ENCODE peak calls at places on chromosomes 11 and 22, in ten cellular contexts. O is sigmoid colon, K is endothelial cell of umbilical vein, L is spleen, V is HepG2, P is stomach, Z is transverse colon, R is HCT116, W is K562, M is suprapubic skin. N is an unnamed sample.

GRCh38 chr11:25776238-25776637 is 555.7 kb upstream of the ANO3 start:
- DNase-seq in O (no peak), K (no peak), L (no peak), V (no peak), P (no peak), Z (no peak), R (no peak), W (no peak), M (no peak), N (no peak)

GRCh38 chr22:43136255-43136654 is 6.9 kb downstream of the MCAT start:
- DNase-seq in O (no peak), K (peak), L (peak), V (peak), P (peak), Z (peak), R (no peak), W (peak), M (no peak), N (no peak)

GRCh38 chr11:2277933-2278523 is 7.6 kb upstream of the ASCL2 start:
- DNase-seq in O (peak), K (no peak), L (no peak), V (no peak), P (no peak), Z (no peak), R (no peak), W (no peak), M (no peak), N (no peak)

GRCh38 chr11:134048028-134048427 is 20.8 kb upstream of the JAM3 start:
- DNase-seq in O (no peak), K (no peak), L (no peak), V (no peak), P (no peak), Z (no peak), R (no peak), W (no peak), M (no peak), N (no peak)

GRCh38 chr22:44574057-44574456 is 76.0 kb upstream of the RTL6 start:
- DNase-seq in O (peak), K (peak), L (no peak), V (no peak), P (peak), Z (no peak), R (peak), W (no peak), M (peak), N (peak)

GRCh38 chr22:19524170-19525115 is at the start of gene CLDN5:
- DNase-seq in O (no peak), K (peak), L (peak), V (no peak), P (no peak), Z (no peak), R (no peak), W (peak), M (peak), N (no peak)

GRCh38 chr11:35303596-35304392 is 115.6 kb downstream of the SLC1A2 start:
- DNase-seq in O (peak), K (no peak), L (no peak), V (peak), P (peak), Z (peak), R (no peak), W (no peak), M (peak), N (peak)

GRCh38 chr22:49155039-49155808 is 672.4 kb downstream of the BRD1 start:
- DNase-seq in O (no peak), K (no peak), L (peak), V (no peak), P (no peak), Z (no peak), R (no peak), W (no peak), M (no peak), N (no peak)

GRCh38 chr22:23862103-23862502 is 4.4 kb downstream of the SLC2A11 start:
- DNase-seq in O (no peak), K (peak), L (peak), V (no peak), P (no peak), Z (no peak), R (peak), W (no peak), M (no peak), N (no peak)

GRCh38 chr11:104812416-104812815 is 85.8 kb downstream of the CASP12 start:
- DNase-seq in O (no peak), K (no peak), L (no peak), V (no peak), P (no peak), Z (no peak), R (no peak), W (no peak), M (no peak), N (no peak)

GRCh38 chr11:124754309-124754708 is 2.3 kb upstream of the VSIG2 start:
- DNase-seq in O (no peak), K (peak), L (no peak), V (no peak), P (no peak), Z (no peak), R (no peak), W (no peak), M (no peak), N (no peak)

GRCh38 chr22:38186429-38186828 is 4.8 kb upstream of the PLA2G6 start:
- DNase-seq in O (no peak), K (peak), L (no peak), V (no peak), P (no peak), Z (no peak), R (no peak), W (no peak), M (no peak), N (no peak)

GRCh38 chr22:16989915-16990314 is 18.1 kb downstream of the GAB4 start:
- DNase-seq in O (no peak), K (no peak), L (no peak), V (no peak), P (no peak), Z (no peak), R (no peak), W (no peak), M (no peak), N (no peak)

GRCh38 chr11:71240865-71241691 is 11.3 kb downstream of the SHANK2 start:
- DNase-seq in O (peak), K (no peak), L (peak), V (peak), P (peak), Z (peak), R (no peak), W (no peak), M (peak), N (peak)

GRCh38 chr11:57179701-57180100 is 2.1 kb upstream of the LRRC55 start:
- DNase-seq in O (no peak), K (no peak), L (no peak), V (no peak), P (no peak), Z (no peak), R (no peak), W (no peak), M (no peak), N (no peak)

GRCh38 chr11:18700375-18700774 is 1.8 kb downstream of the TMEM86A start:
- DNase-seq in O (peak), K (no peak), L (no peak), V (no peak), P (no peak), Z (no peak), R (no peak), W (no peak), M (no peak), N (no peak)

DNA sequence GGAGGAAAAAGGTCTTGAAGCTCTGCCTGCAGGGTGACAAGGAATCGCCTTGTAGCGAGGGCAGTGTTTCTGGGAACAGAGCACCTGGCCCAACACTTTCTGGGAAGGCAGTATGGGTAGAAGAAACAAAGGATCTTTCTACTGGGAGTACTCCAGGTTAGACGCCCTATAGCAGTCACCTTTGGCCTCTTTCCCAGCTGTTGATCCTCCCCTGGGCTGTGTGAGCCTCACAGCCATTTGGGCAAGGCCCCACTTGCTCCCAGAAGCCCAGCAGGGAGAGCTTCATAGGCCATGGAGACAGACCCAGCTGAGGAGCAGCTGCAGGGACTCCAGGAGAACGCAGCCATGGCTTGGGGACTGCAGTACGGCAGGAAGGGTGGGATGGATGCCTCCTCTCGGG is 1.2 kb downstream of the SLCO2B1 start:
- DNase-seq in O (no peak), K (no peak), L (no peak), V (no peak), P (no peak), Z (no peak), R (no peak), W (no peak), M (no peak), N (no peak)
- H3K4me3 ChIP-seq in O (peak), K (no peak), L (peak), V (peak), P (peak), Z (peak), R (no peak), W (no peak), M (peak), N (peak)

DNA sequence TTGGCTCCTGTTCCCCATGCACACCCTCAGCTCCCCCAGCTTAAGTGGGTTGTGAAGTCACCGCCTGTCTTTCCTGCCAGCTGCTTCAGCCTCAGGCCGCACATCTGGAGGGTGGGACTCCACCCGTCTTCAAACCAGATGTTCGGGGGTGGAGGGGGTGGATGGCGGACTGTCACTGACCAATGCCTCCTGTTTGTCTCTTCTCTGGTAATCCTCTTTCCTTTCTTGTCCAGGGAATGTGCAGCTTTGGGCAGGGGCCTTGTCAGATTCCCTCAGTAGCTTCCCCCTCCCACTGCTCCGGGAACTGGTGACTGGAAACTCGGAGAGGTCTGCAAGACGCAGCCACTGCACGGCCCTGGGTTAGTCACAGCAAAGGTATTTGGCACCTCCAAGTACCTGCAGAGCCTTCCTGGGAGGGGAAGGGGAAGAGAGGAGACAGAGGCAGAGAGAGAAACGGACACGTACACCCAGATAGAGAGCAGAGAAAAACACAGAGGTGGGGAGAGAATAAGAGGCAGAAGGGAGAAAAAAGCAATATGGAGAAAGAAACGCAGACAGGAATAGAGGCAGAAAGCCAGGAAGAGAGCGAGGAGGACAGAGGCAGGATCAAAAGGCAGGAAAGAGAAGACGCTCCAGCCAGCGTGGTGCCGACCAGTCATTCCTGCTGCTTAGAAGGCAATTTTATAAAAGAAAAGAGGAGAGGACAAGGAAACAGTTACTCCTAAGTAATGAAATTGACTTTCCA is 56.1 kb upstream of the TIMP3 start:
- DNase-seq in O (peak), K (no peak), L (no peak), V (no peak), P (no peak), Z (peak), R (peak), W (no peak), M (peak), N (no peak)
- TF ChIP-seq POLR2AphosphoS5 in O (peak), K (no peak), L (no peak), V (no peak), P (peak), Z (no peak), R (peak), W (no peak), M (no peak), N (peak)

GRCh38 chr11:129416080-129416820 is 40.6 kb downstream of the BARX2 start:
- DNase-seq in O (no peak), K (no peak), L (no peak), V (no peak), P (no peak), Z (peak), R (no peak), W (no peak), M (no peak), N (no peak)
- TF ChIP-seq POLR2A in O (no peak), K (no peak), L (no peak), V (no peak), P (no peak), Z (no peak), R (no peak), W (no peak), M (no peak), N (no peak)

GRCh38 chr11:34026432-34026831 is 25.1 kb upstream of the CAPRIN1 start:
- DNase-seq in O (no peak), K (no peak), L (no peak), V (no peak), P (no peak), Z (no peak), R (no peak), W (no peak), M (no peak), N (no peak)
- H3K4me3 ChIP-seq in O (no peak), K (no peak), L (no peak), V (no peak), P (no peak), Z (no peak), R (no peak), W (no peak), M (no peak), N (no peak)

GRCh38 chr11:40421187-40421586 is 1038.3 kb downstream of the LRRC4C start:
- DNase-seq in O (no peak), K (no peak), L (no peak), V (no peak), P (no peak), Z (no peak), R (no peak), W (no peak), M (no peak), N (no peak)

DNA sequence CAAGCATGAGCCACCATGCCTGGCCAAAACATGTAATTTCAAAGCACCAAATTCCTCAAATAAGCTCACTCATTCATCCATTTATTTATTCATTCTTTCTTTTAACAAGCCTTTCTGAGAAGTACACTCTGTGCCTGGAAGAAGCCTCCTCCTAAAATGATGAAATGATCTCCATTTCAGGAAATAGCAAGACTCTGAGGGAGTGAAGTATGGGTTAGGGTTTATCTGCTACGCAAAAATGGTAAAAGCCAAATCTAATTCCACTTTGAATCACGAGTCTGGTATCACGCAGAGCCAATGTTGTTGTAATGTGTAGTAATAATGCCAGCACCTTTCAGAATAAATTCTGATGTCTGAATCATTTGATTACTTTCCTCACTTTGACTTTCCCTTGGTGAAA is 1041.8 kb downstream of the LRRC4C start:
- DNase-seq in O (no peak), K (no peak), L (no peak), V (no peak), P (no peak), Z (no peak), R (no peak), W (no peak), M (no peak), N (no peak)
- TF ChIP-seq POLR2AphosphoS5 in O (no peak), K (no peak), L (no peak), V (no peak), P (no peak), Z (no peak), R (no peak), W (no peak), M (no peak), N (no peak)

DNA sequence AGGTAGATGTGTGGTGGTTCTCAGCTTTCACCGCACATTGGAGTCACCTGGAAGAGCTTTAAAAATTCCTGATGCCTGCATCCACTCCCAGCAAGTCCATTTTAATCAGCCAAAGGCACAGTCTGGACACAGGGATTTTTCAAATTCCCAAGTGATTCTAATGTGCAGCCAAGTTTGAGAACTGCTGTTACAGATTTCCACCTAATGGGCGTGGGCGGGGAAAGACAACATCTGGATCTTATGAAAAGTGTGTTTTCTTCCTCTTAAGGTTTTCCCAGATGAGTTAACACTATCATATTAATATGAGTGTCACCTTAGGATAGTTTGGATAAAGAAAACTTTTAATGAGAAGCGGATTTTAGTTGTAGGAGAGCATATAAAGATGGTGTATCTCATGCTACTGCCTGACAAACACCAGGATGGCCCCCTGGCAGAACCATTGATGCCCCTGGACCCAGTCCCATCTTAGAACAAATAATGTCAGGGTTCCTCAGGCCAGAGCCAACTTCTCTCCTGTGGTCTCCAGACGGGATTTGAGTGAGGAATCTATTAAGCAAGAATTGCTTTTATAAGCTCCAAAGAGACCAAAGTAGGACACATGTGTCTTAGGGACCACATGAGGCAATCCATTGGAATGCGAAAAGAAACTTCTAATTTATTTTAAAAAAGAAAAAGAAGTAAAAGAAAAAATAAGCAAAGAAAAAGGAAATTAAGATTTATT is 31.9 kb downstream of the POU2AF1 start:
- DNase-seq in O (peak), K (no peak), L (no peak), V (no peak), P (no peak), Z (no peak), R (no peak), W (no peak), M (no peak), N (no peak)
- TF ChIP-seq POLR2A in O (no peak), K (no peak), L (no peak), V (no peak), P (no peak), Z (no peak), R (no peak), W (no peak), M (no peak), N (no peak)

GRCh38 chr11:3905080-3905953 is 49.9 kb downstream of the STIM1 start:
- DNase-seq in O (no peak), K (no peak), L (no peak), V (peak), P (peak), Z (peak), R (peak), W (peak), M (no peak), N (peak)

GRCh38 chr11:3907590-3907989 is 52.1 kb downstream of the STIM1 start:
- DNase-seq in O (no peak), K (no peak), L (no peak), V (no peak), P (no peak), Z (no peak), R (no peak), W (no peak), M (no peak), N (no peak)

GRCh38 chr11:3903207-3903896 is 47.9 kb downstream of the STIM1 start:
- DNase-seq in O (no peak), K (no peak), L (no peak), V (no peak), P (no peak), Z (no peak), R (no peak), W (no peak), M (no peak), N (no peak)

GRCh38 chr11:3904228-3904627 is 48.8 kb downstream of the STIM1 start:
- DNase-seq in O (no peak), K (no peak), L (no peak), V (no peak), P (no peak), Z (peak), R (no peak), W (no peak), M (no peak), N (no peak)

DNA sequence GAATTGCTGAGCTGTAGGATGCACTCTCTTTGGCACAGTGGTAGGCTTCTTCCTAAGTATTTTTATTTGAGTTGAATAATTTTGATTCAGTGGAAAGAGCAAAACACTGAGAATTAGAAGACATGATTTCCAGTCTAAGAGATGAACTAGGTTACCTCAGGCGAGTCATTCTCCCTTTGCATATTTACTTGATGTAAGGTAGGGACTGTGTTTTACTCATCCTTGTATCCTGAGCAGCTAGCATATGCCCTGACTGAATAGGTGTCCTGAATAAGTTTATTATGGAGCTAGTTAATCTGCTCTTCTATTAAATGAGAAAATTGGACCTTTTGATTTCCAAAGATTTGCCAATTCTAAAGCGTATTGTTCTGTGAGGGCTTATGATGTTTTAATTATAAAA is 50.7 kb downstream of the STIM1 start:
- DNase-seq in O (no peak), K (no peak), L (no peak), V (no peak), P (no peak), Z (no peak), R (no peak), W (no peak), M (no peak), N (no peak)
- H3K4me3 ChIP-seq in O (no peak), K (no peak), L (no peak), V (peak), P (no peak), Z (no peak), R (no peak), W (no peak), M (no peak), N (no peak)

GRCh38 chr11:128291835-128292234 is 295.5 kb downstream of the ETS1 start:
- DNase-seq in O (no peak), K (no peak), L (peak), V (no peak), P (peak), Z (peak), R (no peak), W (no peak), M (no peak), N (no peak)

GRCh38 chr11:128291043-128291442 is 296.3 kb downstream of the ETS1 start:
- DNase-seq in O (no peak), K (no peak), L (peak), V (no peak), P (no peak), Z (no peak), R (no peak), W (no peak), M (no peak), N (no peak)

GRCh38 chr11:128289048-128289447 is 298.3 kb downstream of the ETS1 start:
- DNase-seq in O (no peak), K (no peak), L (no peak), V (no peak), P (no peak), Z (no peak), R (no peak), W (no peak), M (no peak), N (no peak)

GRCh38 chr11:128288368-128288767 is 299.0 kb downstream of the ETS1 start:
- DNase-seq in O (no peak), K (no peak), L (no peak), V (no peak), P (no peak), Z (no peak), R (no peak), W (no peak), M (no peak), N (no peak)

DNA sequence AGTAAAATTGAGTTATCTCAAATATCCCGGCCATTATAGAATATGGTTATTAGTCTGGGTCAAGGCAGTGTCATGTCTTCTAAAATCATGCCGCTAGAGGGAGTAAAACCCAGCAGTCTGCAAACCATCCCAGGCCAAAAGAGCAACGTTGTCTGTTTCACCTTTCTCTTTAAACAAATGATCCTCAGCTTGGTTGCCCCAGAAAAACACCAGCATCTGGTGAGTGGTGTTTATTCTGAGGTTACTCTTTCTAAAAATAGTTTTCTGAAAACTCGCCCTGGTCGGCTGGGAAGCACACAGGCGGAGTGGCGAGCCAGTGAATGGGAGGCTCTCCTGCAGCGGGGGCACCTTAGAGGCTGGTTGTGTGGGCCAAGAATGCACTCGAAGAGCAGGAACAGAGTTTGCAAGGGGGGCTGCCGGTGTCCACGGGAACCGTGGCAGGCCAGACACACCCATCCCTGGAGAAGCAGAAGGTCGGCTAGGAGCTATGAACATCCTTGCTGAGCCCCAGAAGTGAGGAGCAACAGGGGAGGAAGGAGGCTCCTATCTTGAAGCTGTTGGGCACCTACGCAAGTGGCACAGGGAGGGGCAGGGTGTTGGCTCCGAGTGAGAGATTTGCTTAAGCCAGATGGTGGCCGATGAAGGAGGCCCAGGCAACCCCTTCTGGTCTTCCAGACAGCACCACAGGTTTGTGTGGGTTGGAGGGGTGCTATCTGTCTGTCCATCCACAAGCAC is 297.1 kb downstream of the ETS1 start:
- DNase-seq in O (peak), K (peak), L (peak), V (peak), P (peak), Z (peak), R (peak), W (peak), M (no peak), N (peak)
- TF ChIP-seq POLR2AphosphoS5 in O (peak), K (no peak), L (peak), V (no peak), P (peak), Z (peak), R (no peak), W (no peak), M (no peak), N (peak)